ENCODE peak calls at places on chromosome 14, in nine cellular contexts. Q, I, N, B, X, E, O, K and W are unnamed samples.

GRCh38 chr14:29759521-29760340 is 167.9 kb downstream of the PRKD1 start:
- DNase-seq in B (no peak), N (no peak), Q (no peak), I (no peak), K (no peak), E (no peak), X (no peak), O (no peak), W (no peak)

GRCh38 chr14:94370524-94370910 is 17.9 kb downstream of the SERPINA1 start:
- DNase-seq in B (no peak), Q (no peak), E (no peak), O (no peak), I (no peak), N (no peak), X (no peak), K (no peak), W (no peak)

GRCh38 chr14:47715330-47715729 is 39.9 kb upstream of the MDGA2 start:
- DNase-seq in N (no peak), I (no peak), O (peak), B (no peak), X (no peak), K (no peak), Q (no peak), E (no peak), W (no peak)

GRCh38 chr14:58501214-58501816 is 73.8 kb downstream of the KIAA0586 start:
- DNase-seq in I (no peak), N (no peak), O (peak), K (peak), B (peak), E (peak), Q (peak), X (no peak), W (peak)

GRCh38 chr14:59398841-59399240 is 66.3 kb downstream of the GPR135 start:
- DNase-seq in K (no peak), X (no peak), E (no peak), O (no peak), B (no peak), Q (no peak), N (no peak), I (no peak), W (no peak)

GRCh38 chr14:61766136-61766535 is 3.9 kb downstream of the SNAPC1 start:
- DNase-seq in I (no peak), E (no peak), X (no peak), B (no peak), N (no peak), O (no peak), Q (peak), K (no peak), W (no peak)

GRCh38 chr14:29925736-29926135 is 1.9 kb downstream of the PRKD1 start:
- DNase-seq in B (peak), Q (no peak), E (no peak), O (no peak), I (no peak), N (no peak), X (no peak), K (no peak), W (no peak)

GRCh38 chr14:20675669-20676068 is 8.7 kb upstream of the RNASE4 start:
- DNase-seq in E (no peak), I (no peak), X (no peak), Q (no peak), B (no peak), N (no peak), K (no peak), O (no peak), W (no peak)

GRCh38 chr14:51295666-51296263 is 55.7 kb downstream of the TMX1 start:
- DNase-seq in K (no peak), E (no peak), I (no peak), N (no peak), X (no peak), O (no peak), B (no peak), Q (no peak), W (no peak)

GRCh38 chr14:65229431-65230286 is 127.3 kb upstream of the MAX start:
- DNase-seq in N (peak), E (peak), O (no peak), K (no peak), B (peak), X (peak), I (peak), Q (peak), W (peak)

GRCh38 chr14:52190532-52190931 is 77.0 kb upstream of the PTGDR start:
- DNase-seq in Q (no peak), O (no peak), N (no peak), B (no peak), X (no peak), I (no peak), E (no peak), K (no peak), W (no peak)